ENCODE peak calls at places on chromosomes 5 and 9, in four cellular contexts. One of them, this sample, is unnamed.
A peak's percentile ranks its signal among the peaks of the same experiment; 100 is the strongest.

GRCh38 chr9:133114886-133115603 is 6.0 kb downstream of the RALGDS start:
- DNase-seq in adipocyte: no peak
- DNase-seq in LNCaP clone FGC: no peak
- DNase-seq in neuronal stem cell: no peak
- DNase-seq in this sample: peak; percentile 72

GRCh38 chr9:112945620-112946208 is 55.0 kb upstream of the SLC46A2 start:
- DNase-seq in adipocyte: no peak
- DNase-seq in LNCaP clone FGC: no peak
- DNase-seq in neuronal stem cell: no peak
- DNase-seq in this sample: no peak

GRCh38 chr9:34179528-34180138 is 790 bp downstream of the UBAP1 start:
- DNase-seq in adipocyte: peak; percentile 93
- DNase-seq in LNCaP clone FGC: no peak
- DNase-seq in neuronal stem cell: no peak
- DNase-seq in this sample: no peak

GRCh38 chr5:36877667-36878420 is 1.3 kb downstream of the NIPBL start:
- DNase-seq in adipocyte: peak; percentile 54
- DNase-seq in LNCaP clone FGC: no peak
- DNase-seq in neuronal stem cell: no peak
- DNase-seq in this sample: peak; percentile 26

GRCh38 chr9:80797427-80797825 is 891.9 kb downstream of the TLE1 start:
- DNase-seq in adipocyte: no peak
- DNase-seq in LNCaP clone FGC: no peak
- DNase-seq in neuronal stem cell: no peak
- DNase-seq in this sample: peak; percentile 36

GRCh38 chr9:8486095-8486494 is 686.5 kb upstream of the DMAC1 start:
- DNase-seq in adipocyte: no peak
- DNase-seq in LNCaP clone FGC: no peak
- DNase-seq in neuronal stem cell: no peak
- DNase-seq in this sample: no peak

GRCh38 chr5:74034738-74035137 is 408.7 kb downstream of the ARHGEF28 start:
- DNase-seq in adipocyte: peak; percentile 69
- DNase-seq in LNCaP clone FGC: no peak
- DNase-seq in neuronal stem cell: no peak
- DNase-seq in this sample: no peak

GRCh38 chr5:111461934-111462333 is 50.4 kb downstream of the STARD4 start:
- DNase-seq in adipocyte: no peak
- DNase-seq in LNCaP clone FGC: no peak
- DNase-seq in neuronal stem cell: no peak
- DNase-seq in this sample: no peak

GRCh38 chr5:74310386-74310785 is 330.1 kb downstream of the ENC1 start:
- DNase-seq in adipocyte: no peak
- DNase-seq in LNCaP clone FGC: no peak
- DNase-seq in neuronal stem cell: no peak
- DNase-seq in this sample: no peak

GRCh38 chr9:108142504-108143201 is 653.1 kb upstream of the KLF4 start:
- DNase-seq in adipocyte: peak; percentile 95
- DNase-seq in LNCaP clone FGC: peak; percentile 79
- DNase-seq in neuronal stem cell: peak; percentile 79
- DNase-seq in this sample: peak; percentile 78

GRCh38 chr5:142197098-142197497 is 88.5 kb downstream of the NDFIP1 start:
- DNase-seq in adipocyte: no peak
- DNase-seq in LNCaP clone FGC: no peak
- DNase-seq in neuronal stem cell: no peak
- DNase-seq in this sample: no peak

GRCh38 chr5:53403291-53403690 is 77.1 kb upstream of the FST start:
- DNase-seq in adipocyte: no peak
- DNase-seq in LNCaP clone FGC: no peak
- DNase-seq in neuronal stem cell: no peak
- DNase-seq in this sample: no peak

GRCh38 chr5:7638456-7638855 is 212.5 kb downstream of the CFAP90 start:
- DNase-seq in adipocyte: no peak
- DNase-seq in LNCaP clone FGC: no peak
- DNase-seq in neuronal stem cell: no peak
- DNase-seq in this sample: no peak

GRCh38 chr5:31638748-31639418 is at the start of gene PDZD2:
- DNase-seq in adipocyte: peak; percentile 71
- DNase-seq in LNCaP clone FGC: peak; percentile 35
- DNase-seq in neuronal stem cell: peak; percentile 85
- DNase-seq in this sample: peak; percentile 90

GRCh38 chr5:111731638-111732037 is 25.4 kb downstream of the NREP start:
- DNase-seq in adipocyte: no peak
- DNase-seq in LNCaP clone FGC: no peak
- DNase-seq in neuronal stem cell: no peak
- DNase-seq in this sample: no peak

GRCh38 chr9:109171926-109172325 is 4.9 kb upstream of the FRRS1L start:
- DNase-seq in adipocyte: no peak
- DNase-seq in LNCaP clone FGC: no peak
- DNase-seq in neuronal stem cell: no peak
- DNase-seq in this sample: no peak

GRCh38 chr5:124822647-124823046 is 76.2 kb upstream of the ZNF608 start:
- DNase-seq in adipocyte: no peak
- DNase-seq in LNCaP clone FGC: no peak
- DNase-seq in neuronal stem cell: no peak
- DNase-seq in this sample: no peak

GRCh38 chr9:86978413-86978812 is 31.1 kb upstream of the GAS1 start:
- DNase-seq in adipocyte: no peak
- DNase-seq in LNCaP clone FGC: no peak
- DNase-seq in neuronal stem cell: no peak
- DNase-seq in this sample: no peak

GRCh38 chr5:129271309-129271708 is 176.8 kb downstream of the ISOC1 start:
- DNase-seq in adipocyte: peak; percentile 27
- DNase-seq in LNCaP clone FGC: peak; percentile 11
- DNase-seq in neuronal stem cell: no peak
- DNase-seq in this sample: no peak

GRCh38 chr5:160749682-160750081 is 102.3 kb downstream of the ATP10B start:
- DNase-seq in adipocyte: no peak
- DNase-seq in LNCaP clone FGC: no peak
- DNase-seq in neuronal stem cell: no peak
- DNase-seq in this sample: no peak

GRCh38 chr5:109374625-109375024 is 35.1 kb downstream of the PJA2 start:
- DNase-seq in adipocyte: peak; percentile 29
- DNase-seq in LNCaP clone FGC: no peak
- DNase-seq in neuronal stem cell: no peak
- DNase-seq in this sample: no peak

This sample was measured in retina.